ENCODE peak calls at places on chromosome 19, in eight cellular contexts. R is IMR-90; E is CD8-positive, alpha-beta T cell; K is fibroblast of the aortic adventitia; F is DND-41; Z is neural progenitor cell; N is left lung; B is mucosa of descending colon. P is an unnamed sample.

GRCh38 chr19:4916292-4917082 is 7.2 kb downstream of the UHRF1 start:
- DNase-seq in R (no peak), E (peak; percentile 58), K (no peak), F (no peak), Z (no peak), N (peak; percentile 44), B (peak; percentile 14), P (no peak)

GRCh38 chr19:41859213-41859617 is 840 bp upstream of the RPS19 start:
- DNase-seq in R (no peak), E (no peak), K (no peak), F (no peak), Z (no peak), N (no peak), B (no peak), P (no peak)

GRCh38 chr19:40801449-40802299 is 2.7 kb downstream of the EGLN2 start:
- DNase-seq in R (no peak), E (no peak), K (no peak), F (no peak), Z (no peak), N (peak; percentile 62), B (no peak), P (no peak)

GRCh38 chr19:53985863-53986262 is 5.6 kb upstream of the CACNG6 start:
- DNase-seq in R (no peak), E (no peak), K (no peak), F (no peak), Z (no peak), N (no peak), B (no peak), P (no peak)

GRCh38 chr19:40619333-40620160 is 18.4 kb downstream of the LTBP4 start:
- DNase-seq in R (no peak), E (no peak), K (no peak), F (no peak), Z (no peak), N (no peak), B (no peak), P (no peak)

GRCh38 chr19:40809358-40810086 is 10.5 kb downstream of the EGLN2 start:
- DNase-seq in R (no peak), E (no peak), K (no peak), F (no peak), Z (no peak), N (no peak), B (no peak), P (no peak)

GRCh38 chr19:13466697-13467096 is 39.6 kb downstream of the CACNA1A start:
- DNase-seq in R (no peak), E (no peak), K (no peak), F (no peak), Z (no peak), N (no peak), B (no peak), P (no peak)

GRCh38 chr19:13165091-13165997 is 15.1 kb downstream of the IER2 start:
- DNase-seq in R (no peak), E (no peak), K (no peak), F (no peak), Z (peak; percentile 40), N (no peak), B (no peak), P (no peak)

GRCh38 chr19:3323026-3323425 is 43.4 kb upstream of the NFIC start:
- DNase-seq in R (no peak), E (no peak), K (no peak), F (no peak), Z (no peak), N (no peak), B (no peak), P (no peak)

GRCh38 chr19:49809155-49809986 is 3.7 kb downstream of the FUZ start:
- DNase-seq in R (no peak), E (peak; percentile 53), K (peak; percentile 15), F (no peak), Z (peak; percentile 71), N (peak; percentile 63), B (peak; percentile 51), P (no peak)

GRCh38 chr19:16902545-16902944 is 13.7 kb downstream of the F2RL3 start:
- DNase-seq in R (no peak), E (no peak), K (no peak), F (no peak), Z (no peak), N (no peak), B (no peak), P (no peak)

GRCh38 chr19:879711-880438 is 13.1 kb downstream of the MED16 start:
- DNase-seq in R (no peak), E (no peak), K (no peak), F (no peak), Z (no peak), N (no peak), B (no peak), P (no peak)

GRCh38 chr19:452829-453228 is 8.0 kb downstream of the SHC2 start:
- DNase-seq in R (no peak), E (no peak), K (no peak), F (no peak), Z (no peak), N (no peak), B (no peak), P (no peak)

GRCh38 chr19:3766520-3766919 is 4.0 kb downstream of the MRPL54 start:
- DNase-seq in R (no peak), E (no peak), K (no peak), F (no peak), Z (no peak), N (peak; percentile 34), B (no peak), P (no peak)

GRCh38 chr19:2282062-2282861 is at the start of gene PEAK3:
- DNase-seq in R (peak; percentile 24), E (peak; percentile 56), K (no peak), F (no peak), Z (peak; percentile 62), N (peak; percentile 91), B (peak; percentile 66), P (no peak)

GRCh38 chr19:43101950-43102349 is 19.4 kb upstream of the PSG2 start:
- DNase-seq in R (no peak), E (no peak), K (no peak), F (no peak), Z (no peak), N (no peak), B (no peak), P (no peak)

GRCh38 chr19:798415-799075 is 1.3 kb downstream of the PTBP1 start:
- DNase-seq in R (no peak), E (no peak), K (peak; percentile 41), F (peak; percentile 18), Z (peak; percentile 41), N (no peak), B (peak; percentile 81), P (no peak)

GRCh38 chr19:48967346-48968178 is 2.5 kb downstream of the FTL start:
- DNase-seq in R (peak; percentile 67), E (no peak), K (peak; percentile 87), F (no peak), Z (no peak), N (peak; percentile 87), B (no peak), P (peak; percentile 76)

GRCh38 chr19:54172764-54173699 is at the start of gene TMC4:
- DNase-seq in R (no peak), E (no peak), K (peak; percentile 42), F (no peak), Z (no peak), N (peak; percentile 75), B (peak; percentile 86), P (peak; percentile 35)

GRCh38 chr19:2984196-2984490 is 6.8 kb downstream of the TLE6 start:
- DNase-seq in R (no peak), E (no peak), K (peak; percentile 79), F (no peak), Z (no peak), N (no peak), B (no peak), P (peak; percentile 79)

GRCh38 chr19:7681336-7682174 is 922 bp downstream of the TRAPPC5 start:
- DNase-seq in R (peak; percentile 70), E (peak; percentile 84), K (peak; percentile 74), F (peak; percentile 83), Z (peak; percentile 92), N (peak; percentile 89), B (peak; percentile 88), P (peak; percentile 76)
- TF ChIP-seq CTCF in R (peak; percentile 65), E (peak; percentile 57), K (peak; percentile 75), F (peak; percentile 65), Z (peak; percentile 56), N (peak; percentile 44), B (no peak), P (peak; percentile 68)

GRCh38 chr19:46946611-46947238 is 72.9 kb upstream of the NPAS1 start:
- DNase-seq in R (no peak), E (no peak), K (no peak), F (no peak), Z (no peak), N (no peak), B (peak; percentile 28), P (no peak)

GRCh38 chr19:46946090-46946489 is 73.5 kb upstream of the NPAS1 start:
- DNase-seq in R (no peak), E (no peak), K (no peak), F (no peak), Z (no peak), N (no peak), B (peak; percentile 51), P (no peak)

GRCh38 chr19:46944123-46944718 is 75.4 kb upstream of the NPAS1 start:
- DNase-seq in R (no peak), E (no peak), K (no peak), F (no peak), Z (no peak), N (no peak), B (no peak), P (no peak)

GRCh38 chr19:46944918-46945628 is 74.6 kb upstream of the NPAS1 start:
- DNase-seq in R (peak; percentile 70), E (no peak), K (peak; percentile 43), F (peak; percentile 35), Z (peak; percentile 90), N (no peak), B (peak; percentile 53), P (peak; percentile 86)

GRCh38 chr19:46945668-46946067 is 74.0 kb upstream of the NPAS1 start:
- DNase-seq in R (no peak), E (no peak), K (peak; percentile 65), F (no peak), Z (no peak), N (no peak), B (no peak), P (peak; percentile 49)
- H3K4me3 ChIP-seq in R (no peak overlapping the region), E (no peak overlapping the region), K (no peak overlapping the region), F (no peak overlapping the region), Z (no peak overlapping the region), N (no peak overlapping the region), B (no peak overlapping the region), P (no peak overlapping the region)

DNA sequence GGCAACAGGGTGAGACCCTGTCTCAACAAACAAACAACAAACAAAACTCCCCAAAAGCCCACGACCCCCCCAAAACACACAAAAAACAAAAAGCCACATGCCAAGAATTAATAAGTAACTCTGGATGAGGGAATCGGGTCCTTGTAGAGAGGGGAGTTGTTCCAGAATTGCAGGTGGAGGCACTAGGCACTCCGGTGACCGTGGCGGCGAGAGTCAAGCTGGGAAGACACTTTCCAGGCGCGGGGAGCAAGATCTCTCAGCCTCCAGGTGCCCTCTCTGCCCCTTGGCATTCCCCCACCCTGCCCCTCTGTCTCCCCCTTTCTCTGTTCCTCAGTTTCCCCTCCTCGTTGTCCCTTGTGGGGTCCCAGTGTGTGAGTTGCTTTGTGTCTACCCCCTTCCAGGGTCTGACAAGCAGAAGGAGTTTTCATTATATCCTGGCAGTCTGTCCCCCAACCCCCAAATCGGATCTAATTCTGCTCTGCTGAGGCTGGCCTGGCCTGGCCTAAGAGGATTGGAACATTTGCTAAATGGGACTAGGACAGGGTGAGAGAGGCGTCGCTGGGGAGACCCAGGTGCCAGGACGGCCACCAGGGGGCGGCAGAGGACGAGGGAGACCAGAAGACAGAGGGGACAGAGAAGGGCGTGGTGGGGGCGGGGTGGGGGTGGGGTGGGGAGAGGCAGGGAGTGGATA is 8.3 kb upstream of the CRX start:
- DNase-seq in R (peak; percentile 18), E (peak; percentile 79), K (peak; percentile 39), F (peak; percentile 81), Z (peak; percentile 95), N (peak; percentile 68), B (peak; percentile 82), P (peak; percentile 54)
- TF ChIP-seq CTCF in R (peak; percentile 46), E (peak; percentile 62), K (peak; percentile 71), F (peak; percentile 82), Z (peak; percentile 76), N (peak; percentile 60), B (peak; percentile 30), P (peak; percentile 55)

GRCh38 chr19:38597075-38597474 is 20.7 kb downstream of the MAP4K1 start:
- DNase-seq in R (no peak), E (no peak), K (no peak), F (no peak), Z (no peak), N (no peak), B (no peak), P (no peak)
- H3K4me3 ChIP-seq in R (no peak overlapping the region), E (no peak overlapping the region), K (no peak overlapping the region), F (no peak overlapping the region), Z (no peak overlapping the region), N (no peak overlapping the region), B (no peak overlapping the region), P (no peak overlapping the region)

P was measured in fibroblast of mammary gland.